ENCODE peak calls at places on chromosomes 7 and 10, in six cellular contexts. L is activated CD4-positive, alpha-beta T cell treated with anti-CD3 and anti-CD28 coated beads for 24 hours; R is NCI-H146; E is EH; D is T1000; W is psoas muscle. C is an unnamed sample.
A peak's percentile ranks its signal among the peaks of the same experiment; 100 is the strongest.

GRCh38 chr7:747186-747585 is 20.1 kb upstream of the PRKAR1B start:
- DNase-seq in L (no peak), R (no peak), E (no peak), D (no peak), W (no peak), C (no peak)

GRCh38 chr10:78600740-78601139 is 468.0 kb upstream of the ZMIZ1 start:
- DNase-seq in L (no peak), R (no peak), E (peak; percentile 29), D (no peak), W (no peak), C (no peak)

GRCh38 chr10:128505346-128505745 is 379.1 kb upstream of the MKI67 start:
- DNase-seq in L (no peak), R (no peak), E (no peak), D (no peak), W (no peak), C (no peak)

GRCh38 chr10:19724287-19724686 is 91.9 kb upstream of the PLXDC2 start:
- DNase-seq in L (no peak), R (no peak), E (no peak), D (no peak), W (no peak), C (no peak)

GRCh38 chr10:91788527-91788926 is 9.7 kb upstream of the TNKS2 start:
- DNase-seq in L (no peak), R (peak; percentile 4), E (no peak), D (no peak), W (no peak), C (no peak)

GRCh38 chr7:77627307-77627671 is 69.0 kb upstream of the RSBN1L start:
- DNase-seq in L (no peak), R (no peak), E (no peak), D (no peak), W (no peak), C (no peak)

GRCh38 chr10:129258570-129258969 is 208.5 kb upstream of the MGMT start:
- DNase-seq in L (no peak), R (no peak), E (no peak), D (no peak), W (no peak), C (no peak)

GRCh38 chr7:36202347-36202896 is 49.4 kb downstream of the EEPD1 start:
- DNase-seq in L (no peak), R (no peak), E (peak; percentile 32), D (no peak), W (no peak), C (no peak)

GRCh38 chr7:44978511-44979366 is at the start of gene MYO1G:
- DNase-seq in L (peak; percentile 82), R (no peak), E (no peak), D (no peak), W (peak; percentile 42), C (no peak)

GRCh38 chr10:132434405-132435005 is 37.5 kb downstream of the PWWP2B start:
- DNase-seq in L (peak; percentile 54), R (no peak), E (no peak), D (no peak), W (peak; percentile 66), C (no peak)

GRCh38 chr7:2031496-2031895 is 201.2 kb downstream of the MAD1L1 start:
- DNase-seq in L (no peak), R (no peak), E (no peak), D (no peak), W (peak; percentile 7), C (no peak)

GRCh38 chr7:50739744-50740455 is 42.8 kb downstream of the GRB10 start:
- DNase-seq in L (no peak), R (no peak), E (peak; percentile 35), D (no peak), W (no peak), C (no peak)

GRCh38 chr10:11212686-11213085 is 195.0 kb downstream of the CELF2 start:
- DNase-seq in L (no peak), R (peak; percentile 53), E (no peak), D (no peak), W (no peak), C (no peak)

GRCh38 chr7:99141756-99142726 is 1.9 kb downstream of the SMURF1 start:
- DNase-seq in L (peak; percentile 53), R (peak; percentile 23), E (peak; percentile 92), D (peak; percentile 47), W (peak; percentile 59), C (no peak)

GRCh38 chr10:130866857-130867256 is 444.7 kb downstream of the TCERG1L start:
- DNase-seq in L (no peak), R (no peak), E (no peak), D (no peak), W (no peak), C (no peak)

GRCh38 chr10:68871731-68872342 is 29.3 kb upstream of the DDX50 start:
- DNase-seq in L (no peak), R (peak; percentile 92), E (peak; percentile 91), D (peak; percentile 2), W (no peak), C (no peak)

GRCh38 chr7:78828317-78828716 is 625.1 kb downstream of the MAGI2 start:
- DNase-seq in L (no peak), R (no peak), E (no peak), D (no peak), W (no peak), C (no peak)

GRCh38 chr7:27172823-27173411 is 1.2 kb downstream of the HOXA10 start:
- DNase-seq in L (no peak), R (peak; percentile 81), E (peak; percentile 97), D (peak; percentile 61), W (no peak), C (no peak)

GRCh38 chr7:151390594-151391357 is 19.1 kb downstream of the WDR86 start:
- DNase-seq in L (no peak), R (peak; percentile 47), E (no peak), D (no peak), W (no peak), C (no peak)

GRCh38 chr10:16011548-16011947 is 151.2 kb upstream of the MINDY3 start:
- DNase-seq in L (no peak), R (no peak), E (no peak), D (no peak), W (no peak), C (no peak)

GRCh38 chr10:5317547-5318107 is 47.1 kb upstream of the UCN3 start:
- DNase-seq in L (peak; percentile 71), R (no peak), E (peak; percentile 90), D (peak; percentile 48), W (peak; percentile 46), C (no peak)

GRCh38 chr10:130934333-130935035 is 377.0 kb downstream of the TCERG1L start:
- DNase-seq in L (no peak), R (no peak), E (no peak), D (no peak), W (no peak), C (no peak)

GRCh38 chr10:77613476-77614130 is 24.0 kb downstream of the KCNMA1 start:
- DNase-seq in L (no peak), R (peak; percentile 29), E (no peak), D (no peak), W (no peak), C (no peak)

GRCh38 chr10:88361995-88362540 is 221.1 kb downstream of the RNLS start:
- DNase-seq in L (no peak), R (no peak), E (peak; percentile 39), D (no peak), W (no peak), C (no peak)

GRCh38 chr7:150686030-150686626 is 622 bp downstream of the GIMAP2 start:
- DNase-seq in L (no peak), R (no peak), E (no peak), D (no peak), W (no peak), C (no peak)

GRCh38 chr7:30074422-30075030 is 46.3 kb downstream of the PLEKHA8 start:
- DNase-seq in L (no peak), R (peak; percentile 46), E (peak; percentile 55), D (no peak), W (no peak), C (no peak)

GRCh38 chr10:70169661-70170364 is 501 bp downstream of the SAR1A start:
- DNase-seq in L (no peak), R (peak; percentile 33), E (no peak), D (no peak), W (no peak), C (no peak)

GRCh38 chr10:69425041-69425440 is 8.3 kb upstream of the TACR2 start:
- DNase-seq in L (no peak), R (no peak), E (no peak), D (no peak), W (no peak), C (no peak)

GRCh38 chr7:80060218-80060806 is 74.3 kb upstream of the GNAI1 start:
- DNase-seq in L (no peak), R (peak; percentile 20), E (peak; percentile 69), D (no peak), W (no peak), C (no peak)

GRCh38 chr7:139776486-139777303 is 1.1 kb downstream of the HIPK2 start:
- DNase-seq in L (no peak), R (peak; percentile 56), E (peak; percentile 66), D (no peak), W (no peak), C (no peak)

GRCh38 chr10:124696446-124697392 is 47.5 kb downstream of the FAM53B start:
- DNase-seq in L (no peak), R (no peak), E (no peak), D (no peak), W (no peak), C (peak; percentile 56)